ENCODE peak calls at places on chromosome 6, in five cellular contexts. V is prostate gland, S is GM12865, G is iPS-NIHi11, Q is HFFc6. I is an unnamed sample.

GRCh38 chr6:20208687-20209378 is 3.4 kb downstream of the MBOAT1 start:
- DNase-seq in V (no peak), S (no peak), G (no peak), Q (no peak), I (no peak)

GRCh38 chr6:119148102-119148824 is 69.8 kb upstream of the FAM184A start:
- DNase-seq in S (peak), Q (peak), G (peak), V (peak), I (peak)

GRCh38 chr6:28648035-28648877 is 122.6 kb downstream of the GPX5 start:
- DNase-seq in G (peak), V (peak), S (peak), Q (peak), I (peak)

GRCh38 chr6:126546771-126547170 is 206.9 kb downstream of the CENPW start:
- DNase-seq in Q (no peak), S (no peak), G (no peak), V (no peak), I (peak)

GRCh38 chr6:40550096-40550731 is 37.0 kb downstream of the LRFN2 start:
- DNase-seq in G (peak), S (peak), Q (peak), V (peak), I (peak)

GRCh38 chr6:30555428-30556005 is 772 bp downstream of the GNL1 start:
- DNase-seq in S (peak), V (peak), Q (peak), G (peak), I (peak)

GRCh38 chr6:29617782-29618557 is 15.0 kb downstream of the GABBR1 start:
- DNase-seq in Q (no peak), S (peak), V (no peak), G (peak), I (no peak)

GRCh38 chr6:100468013-100468622 is 3.4 kb upstream of the SIM1 start:
- DNase-seq in G (no peak), S (no peak), Q (no peak), V (no peak), I (no peak)

GRCh38 chr6:165183496-165184140 is 125.8 kb downstream of the C6orf118 start:
- DNase-seq in S (no peak), Q (no peak), G (no peak), V (no peak), I (no peak)

GRCh38 chr6:116447496-116448011 is 13.6 kb upstream of the CALHM6 start:
- DNase-seq in V (no peak), Q (peak), G (no peak), S (no peak), I (peak)

GRCh38 chr6:66403965-66404364 is 696.9 kb upstream of the EYS start:
- DNase-seq in Q (no peak), S (no peak), G (no peak), V (no peak), I (no peak)

GRCh38 chr6:147826698-147827097 is 318.2 kb downstream of the SAMD5 start:
- DNase-seq in S (no peak), Q (no peak), V (no peak), G (no peak), I (no peak)

GRCh38 chr6:16184129-16184528 is 54.3 kb upstream of the GMPR start:
- DNase-seq in V (no peak), S (peak), G (peak), Q (no peak), I (peak)

GRCh38 chr6:38459291-38459690 is 180.4 kb downstream of the BTBD9 start:
- DNase-seq in G (no peak), Q (no peak), V (no peak), S (no peak), I (peak)

GRCh38 chr6:44009425-44010321 is 117.6 kb downstream of the MRPL14 start:
- DNase-seq in Q (no peak), S (no peak), V (no peak), G (no peak), I (no peak)

GRCh38 chr6:150189176-150189575 is 46.3 kb downstream of the PPP1R14C start:
- DNase-seq in V (no peak), S (no peak), Q (no peak), G (no peak), I (no peak)

GRCh38 chr6:47455533-47456209 is 21.9 kb upstream of the CD2AP start:
- DNase-seq in V (peak), S (peak), G (no peak), Q (no peak), I (no peak)

GRCh38 chr6:51495016-51495805 is 592.2 kb downstream of the PKHD1 start:
- DNase-seq in V (no peak), G (no peak), S (no peak), Q (no peak), I (no peak)

GRCh38 chr6:3457710-3458605 is 1.1 kb upstream of the SLC22A23 start:
- DNase-seq in Q (no peak), V (peak), S (no peak), G (no peak), I (peak)

GRCh38 chr6:19209202-19209601 is 628.0 kb upstream of the ID4 start:
- DNase-seq in S (no peak), Q (no peak), V (no peak), G (no peak), I (no peak)

GRCh38 chr6:38302081-38302480 is 337.6 kb downstream of the BTBD9 start:
- DNase-seq in Q (no peak), G (no peak), V (no peak), S (no peak), I (peak)

GRCh38 chr6:17878734-17879133 is 108.7 kb downstream of the KIF13A start:
- DNase-seq in V (no peak), G (no peak), S (no peak), Q (no peak), I (no peak)

GRCh38 chr6:123953920-123954319 is 150.3 kb downstream of the NKAIN2 start:
- DNase-seq in S (no peak), G (no peak), V (no peak), Q (no peak), I (no peak)

GRCh38 chr6:139037490-139037889 is 8.9 kb downstream of the ABRACL start:
- DNase-seq in G (no peak), V (no peak), S (no peak), Q (peak), I (peak)

GRCh38 chr6:17167327-17167979 is 65.6 kb downstream of the STMND1 start:
- DNase-seq in V (no peak), G (peak), Q (peak), S (peak), I (peak)

GRCh38 chr6:43833223-43833995 is 63.4 kb downstream of the VEGFA start:
- DNase-seq in S (no peak), Q (peak), V (no peak), G (no peak), I (no peak)

GRCh38 chr6:127737009-127737486 is 160.1 kb downstream of the C6orf58 start:
- DNase-seq in V (peak), G (peak), Q (peak), S (peak), I (peak)

GRCh38 chr6:168216139-168216538 is 103.4 kb downstream of the DACT2 start:
- DNase-seq in Q (no peak), V (no peak), S (no peak), G (peak), I (no peak)

GRCh38 chr6:12578751-12579150 is 137.8 kb upstream of the PHACTR1 start:
- DNase-seq in G (no peak), Q (peak), S (no peak), V (no peak), I (peak)

GRCh38 chr6:168294901-168295300 is 24.7 kb downstream of the DACT2 start:
- DNase-seq in V (no peak), Q (no peak), S (no peak), G (no peak), I (no peak)

GRCh38 chr6:111748247-111748647 is 125.0 kb downstream of the FYN start:
- DNase-seq in Q (no peak), G (no peak), S (peak), V (no peak), I (no peak)

GRCh38 chr6:169231790-169232506 is 21.7 kb downstream of the THBS2 start:
- DNase-seq in G (no peak), Q (no peak), V (no peak), S (no peak), I (no peak)

GRCh38 chr6:97765480-97765879 is 482.5 kb upstream of the MMS22L start:
- DNase-seq in S (no peak), G (no peak), V (no peak), Q (no peak), I (peak)

GRCh38 chr6:109454483-109455160 is 950 bp downstream of the MICAL1 start:
- DNase-seq in V (no peak), Q (no peak), G (no peak), S (peak), I (peak)